ENCODE peak calls at places on chromosomes 4 and X, in seven cellular contexts. S, P, E, O, T, K and R are unnamed samples.

GRCh38 chrX:42027367-42028025 is 104.1 kb upstream of the CASK start:
- DNase-seq in S (peak; percentile 1), E (no peak), T (no peak), O (no peak), P (peak; percentile 15), K (no peak), R (no peak)

GRCh38 chr4:150579591-150580234 is 2.2 kb upstream of the MAB21L2 start:
- DNase-seq in P (no peak), E (peak; percentile 57), K (no peak), T (no peak), O (no peak), S (no peak), R (no peak)

GRCh38 chr4:29037501-29037900 is 1682.7 kb upstream of the PCDH7 start:
- DNase-seq in E (no peak), O (no peak), T (no peak), P (no peak), S (no peak), K (no peak), R (no peak)

GRCh38 chrX:31497086-31497485 is 425.2 kb upstream of the FTHL17 start:
- DNase-seq in T (no peak), P (no peak), K (no peak), E (no peak), O (no peak), S (no peak), R (no peak)

GRCh38 chr4:128355301-128355700 is 67.7 kb upstream of the PGRMC2 start:
- DNase-seq in E (peak; percentile 52), O (no peak), P (no peak), S (no peak), T (no peak), K (peak; percentile 26), R (no peak)

GRCh38 chrX:151801980-151802379 is 67.4 kb downstream of the CNGA2 start:
- DNase-seq in P (no peak), S (no peak), O (no peak), K (no peak), T (no peak), E (no peak), R (peak; percentile 48)

GRCh38 chrX:74535211-74535621 is 79.2 kb downstream of the RLIM start:
- DNase-seq in S (no peak), E (peak; percentile 54), O (peak; percentile 21), P (peak; percentile 16), K (peak; percentile 13), T (no peak), R (peak; percentile 28)

GRCh38 chrX:25721564-25721963 is 416.6 kb upstream of the MAGEB18 start:
- DNase-seq in O (no peak), P (peak; percentile 1), E (no peak), K (no peak), S (no peak), T (no peak), R (peak; percentile 12)

GRCh38 chr4:107034982-107035710 is 967 bp downstream of the DKK2 start:
- DNase-seq in T (no peak), E (peak; percentile 53), K (no peak), S (no peak), P (no peak), O (no peak), R (no peak)

GRCh38 chrX:148567229-148567628 is 66.8 kb downstream of the AFF2 start:
- DNase-seq in P (no peak), S (no peak), E (no peak), K (peak; percentile 9), T (no peak), O (no peak), R (no peak)

GRCh38 chr4:136864580-136865185 is 667.6 kb downstream of the PCDH18 start:
- DNase-seq in O (peak; percentile 69), P (peak; percentile 32), S (peak; percentile 24), K (peak; percentile 10), T (no peak), E (peak; percentile 36), R (no peak)

GRCh38 chr4:5793514-5793913 is 82.5 kb downstream of the EVC start:
- DNase-seq in S (no peak), E (no peak), T (no peak), O (no peak), P (no peak), K (no peak), R (no peak)

GRCh38 chrX:72025236-72025770 is 106.4 kb downstream of the RTL5 start:
- DNase-seq in T (no peak), P (no peak), S (no peak), O (no peak), E (no peak), K (no peak), R (no peak)

GRCh38 chr4:173334891-173335754 is 965 bp upstream of the HMGB2 start:
- DNase-seq in T (peak; percentile 65), P (peak; percentile 83), O (peak; percentile 79), S (peak; percentile 39), K (peak; percentile 93), E (peak; percentile 92), R (peak; percentile 95)

GRCh38 chrX:46978341-46979291 is 66.4 kb downstream of the JADE3 start:
- DNase-seq in O (peak; percentile 68), P (peak; percentile 64), E (peak; percentile 42), T (peak; percentile 46), S (peak; percentile 39), K (peak; percentile 59), R (peak; percentile 16)

GRCh38 chr4:98822144-98822543 is 106.8 kb downstream of the EIF4E start:
- DNase-seq in E (no peak), O (no peak), P (no peak), K (no peak), S (no peak), T (no peak), R (no peak)

GRCh38 chr4:20384456-20384855 is 132.8 kb downstream of the SLIT2 start:
- DNase-seq in T (no peak), S (no peak), K (no peak), P (no peak), O (no peak), E (no peak), R (no peak)

GRCh38 chrX:65720580-65720979 is 53.1 kb downstream of the MSN start:
- DNase-seq in P (no peak), E (no peak), S (no peak), O (no peak), T (no peak), K (no peak), R (no peak)

GRCh38 chr4:98261291-98262271 is at the start of gene RAP1GDS1:
- DNase-seq in S (no peak), P (peak; percentile 50), E (peak; percentile 73), O (peak; percentile 22), T (no peak), K (peak; percentile 41), R (peak; percentile 66)

GRCh38 chr4:121690001-121690400 is 6.8 kb downstream of the ANXA5 start:
- DNase-seq in S (no peak), K (no peak), E (no peak), P (no peak), T (no peak), O (no peak), R (no peak)

DNA sequence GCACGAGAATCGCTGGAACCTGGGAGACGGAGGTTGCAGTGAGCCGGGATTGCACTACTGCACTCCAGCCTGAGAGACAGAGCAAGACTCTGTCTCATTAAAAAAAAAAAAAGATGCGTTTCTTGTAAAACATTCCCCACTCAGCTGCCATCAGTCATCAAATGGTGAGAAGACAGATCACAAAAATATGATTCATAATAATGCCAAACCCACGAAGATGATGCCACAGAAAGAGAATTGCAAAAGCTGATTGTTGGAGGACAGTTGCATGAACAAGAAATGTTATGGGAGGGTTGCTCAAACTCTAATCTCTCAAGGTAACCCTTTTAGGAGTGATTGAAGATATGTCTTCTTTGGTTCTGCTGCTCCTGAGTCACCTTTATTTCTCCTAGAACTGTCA is 21.4 kb upstream of the SMIM14 start:
- DNase-seq in O (no peak), T (no peak), K (no peak), P (no peak), E (no peak), S (no peak), R (no peak)
- TF ChIP-seq JUND in O (no peak), T (no peak), K (no peak), P (no peak), E (no peak), S (no peak), R (no peak)

DNA sequence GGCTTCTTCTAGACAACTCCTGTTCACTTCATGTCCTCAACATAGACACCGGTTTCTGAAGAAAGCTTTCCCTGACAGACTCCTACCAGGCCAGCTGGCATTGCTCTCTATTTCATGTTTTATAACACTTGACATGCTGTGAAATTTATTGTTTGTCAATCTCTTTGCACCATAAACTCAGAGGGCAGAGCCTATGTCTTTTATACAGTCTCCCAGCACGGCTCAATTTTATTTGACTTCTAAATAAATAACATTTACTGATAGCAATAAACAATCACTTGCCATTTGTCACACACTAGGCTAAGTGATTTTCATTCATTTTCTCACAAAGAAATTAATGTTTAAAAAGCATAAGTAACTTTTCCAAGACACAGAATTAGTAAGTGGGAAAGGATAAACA is 577.7 kb downstream of the TECRL start:
- DNase-seq in P (no peak), T (no peak), O (no peak), K (no peak), E (no peak), S (no peak), R (no peak)
- TF ChIP-seq JUND in P (no peak), T (no peak), O (no peak), K (no peak), E (no peak), S (no peak), R (no peak)

DNA sequence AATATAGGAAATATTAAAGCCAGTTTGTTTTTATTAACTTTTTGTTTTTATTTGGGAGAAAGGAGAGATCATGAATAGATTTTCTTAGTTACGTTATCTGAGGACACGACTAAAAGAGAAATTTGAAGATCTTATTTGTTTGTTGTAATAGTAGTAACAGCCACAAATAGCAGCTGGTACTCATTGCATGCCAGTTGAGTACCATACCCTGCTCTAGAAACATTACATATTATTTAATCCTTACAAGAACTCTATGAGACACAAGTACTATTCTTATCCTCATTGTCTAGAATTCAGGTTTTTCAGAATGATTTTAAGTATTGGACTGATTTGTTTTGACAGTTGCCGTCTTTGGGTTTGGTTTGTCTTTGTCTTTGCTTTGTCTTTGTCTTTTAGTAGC is 31.8 kb downstream of the USP53 start:
- DNase-seq in S (no peak), P (no peak), K (no peak), O (no peak), T (no peak), E (no peak), R (no peak)
- TF ChIP-seq JUND in S (no peak), P (no peak), K (no peak), O (no peak), T (no peak), E (no peak), R (no peak)

DNA sequence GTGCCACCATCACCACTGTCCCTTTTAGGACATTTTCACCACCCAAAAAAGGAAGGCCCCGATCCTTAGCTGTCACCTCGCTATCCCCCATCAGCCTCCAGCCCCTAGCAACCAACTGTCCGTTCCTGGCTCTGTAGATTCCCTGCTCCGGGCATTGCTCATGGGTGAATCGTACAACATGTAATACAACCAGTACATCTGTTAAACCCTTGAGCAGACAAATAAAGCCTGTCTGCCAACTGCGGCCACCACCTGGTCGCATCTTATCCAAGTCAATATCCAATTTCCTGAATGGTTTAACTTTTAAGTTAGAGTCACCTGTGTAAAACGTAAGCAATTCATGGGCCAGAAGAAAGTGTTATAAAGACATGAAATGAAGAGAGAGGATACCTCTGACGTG is 251.9 kb downstream of the AFAP1 start:
- DNase-seq in T (no peak), K (no peak), E (no peak), P (no peak), S (no peak), O (no peak), R (no peak)
- TF ChIP-seq JUND in T (no peak), K (no peak), E (no peak), P (no peak), S (no peak), O (no peak), R (no peak)